ENCODE peak calls at places on chromosomes 12 and 14, in four cellular contexts. Q, T, O and W are unnamed samples.

GRCh38 chr14:93629636-93630035 is 158.6 kb downstream of the PRIMA1 start:
- DNase-seq in Q (no peak), T (no peak), O (no peak), W (no peak)

GRCh38 chr12:49877066-49877465 is 26.6 kb downstream of the FAIM2 start:
- DNase-seq in Q (no peak), T (no peak), O (no peak), W (no peak)

GRCh38 chr12:76698316-76698715 is 65.6 kb upstream of the ZDHHC17 start:
- DNase-seq in Q (no peak), T (no peak), O (no peak), W (no peak)

GRCh38 chr14:51424569-51425251 is 184.7 kb downstream of the TMX1 start:
- DNase-seq in Q (no peak), T (no peak), O (peak; percentile 47), W (peak; percentile 48)

GRCh38 chr14:87430810-87431209 is 562.2 kb downstream of the GALC start:
- DNase-seq in Q (no peak), T (no peak), O (peak; percentile 17), W (no peak)

GRCh38 chr12:28108599-28108998 is 81.7 kb upstream of the CCDC91 start:
- DNase-seq in Q (no peak), T (no peak), O (peak; percentile 89), W (no peak)

GRCh38 chr14:53716521-53716920 is 240.1 kb downstream of the BMP4 start:
- DNase-seq in Q (no peak), T (no peak), O (no peak), W (no peak)

GRCh38 chr12:117662620-117663395 is 301.4 kb upstream of the NOS1 start:
- DNase-seq in Q (no peak), T (no peak), O (no peak), W (no peak)

GRCh38 chr12:129984097-129984496 is 80.3 kb upstream of the TMEM132D start:
- DNase-seq in Q (no peak), T (no peak), O (no peak), W (no peak)

GRCh38 chr12:16555630-16556029 is 50.3 kb downstream of the LMO3 start:
- DNase-seq in Q (no peak), T (no peak), O (no peak), W (no peak)

GRCh38 chr14:54724772-54725325 is 157.9 kb downstream of the SAMD4A start:
- DNase-seq in Q (no peak), T (no peak), O (no peak), W (no peak)

GRCh38 chr12:3515506-3515905 is 24.5 kb downstream of the PRMT8 start:
- DNase-seq in Q (no peak), T (no peak), O (no peak), W (no peak)

GRCh38 chr14:77761205-77761931 is 412 bp upstream of the SNW1 start:
- DNase-seq in Q (peak; percentile 12), T (no peak), O (peak; percentile 24), W (peak; percentile 69)
- TF ChIP-seq CTCF in Q (no peak), T (no peak), O (peak; percentile 4), W (no peak)

GRCh38 chr12:52144512-52145227 is 47.1 kb downstream of the KRT80 start:
- DNase-seq in Q (no peak), T (no peak), O (no peak), W (no peak)
- H3K36me3 ChIP-seq in Q (no peaks in the 10 kb centered on the region), T (no peaks in the 10 kb centered on the region), O (no peaks in the 10 kb centered on the region), W (no peaks in the 10 kb centered on the region)

GRCh38 chr14:103909531-103910261 is 18.6 kb upstream of the TDRD9 start:
- DNase-seq in Q (peak; percentile 31), T (no peak), O (no peak), W (no peak)
- H3K4me3 ChIP-seq in Q (no peak overlapping the region), T (peak overlapping the region; percentile 51), O (peak overlapping the region; percentile 17), W (no peak overlapping the region)

GRCh38 chr14:30754778-30755177 is 119.6 kb upstream of the COCH start:
- DNase-seq in Q (no peak), T (no peak), O (no peak), W (no peak)

GRCh38 chr14:30748343-30748742 is 126.0 kb upstream of the COCH start:
- DNase-seq in Q (no peak), T (no peak), O (no peak), W (no peak)

GRCh38 chr14:30753452-30753851 is 120.9 kb upstream of the COCH start:
- DNase-seq in Q (no peak), T (no peak), O (no peak), W (no peak)

GRCh38 chr14:30756594-30756993 is 117.8 kb upstream of the COCH start:
- DNase-seq in Q (no peak), T (no peak), O (no peak), W (no peak)

GRCh38 chr14:30751646-30752416 is 122.5 kb upstream of the COCH start:
- DNase-seq in Q (no peak), T (no peak), O (no peak), W (no peak)
- TF ChIP-seq CTCF in Q (no peak), T (no peak), O (no peak), W (no peak)

DNA sequence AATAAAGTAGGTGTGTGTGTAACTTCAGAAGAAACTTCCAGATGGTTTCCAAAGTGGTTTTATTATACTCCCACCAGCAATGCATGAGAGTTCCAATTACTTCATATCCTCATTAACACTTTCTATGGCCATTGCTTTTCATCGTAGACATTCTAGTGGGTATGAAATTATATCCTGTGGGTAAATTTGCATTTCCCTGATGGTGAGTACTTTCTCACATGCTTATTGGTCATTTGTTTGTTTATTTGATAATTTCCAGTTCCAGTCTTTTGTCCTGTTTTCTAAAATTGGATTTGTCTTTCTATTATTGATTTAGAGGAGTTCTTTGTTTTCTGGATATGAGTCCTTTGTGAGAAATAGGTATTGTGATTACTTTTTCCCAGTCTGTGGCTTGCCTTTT is 70.9 kb downstream of the PRKCH start:
- DNase-seq in Q (no peak), T (no peak), O (no peak), W (no peak)
- H3K36me3 ChIP-seq in Q (no peaks in the 10 kb centered on the region), T (peaks cover 12% of the 10 kb centered on the region), O (no peaks in the 10 kb centered on the region), W (no peaks in the 10 kb centered on the region)

DNA sequence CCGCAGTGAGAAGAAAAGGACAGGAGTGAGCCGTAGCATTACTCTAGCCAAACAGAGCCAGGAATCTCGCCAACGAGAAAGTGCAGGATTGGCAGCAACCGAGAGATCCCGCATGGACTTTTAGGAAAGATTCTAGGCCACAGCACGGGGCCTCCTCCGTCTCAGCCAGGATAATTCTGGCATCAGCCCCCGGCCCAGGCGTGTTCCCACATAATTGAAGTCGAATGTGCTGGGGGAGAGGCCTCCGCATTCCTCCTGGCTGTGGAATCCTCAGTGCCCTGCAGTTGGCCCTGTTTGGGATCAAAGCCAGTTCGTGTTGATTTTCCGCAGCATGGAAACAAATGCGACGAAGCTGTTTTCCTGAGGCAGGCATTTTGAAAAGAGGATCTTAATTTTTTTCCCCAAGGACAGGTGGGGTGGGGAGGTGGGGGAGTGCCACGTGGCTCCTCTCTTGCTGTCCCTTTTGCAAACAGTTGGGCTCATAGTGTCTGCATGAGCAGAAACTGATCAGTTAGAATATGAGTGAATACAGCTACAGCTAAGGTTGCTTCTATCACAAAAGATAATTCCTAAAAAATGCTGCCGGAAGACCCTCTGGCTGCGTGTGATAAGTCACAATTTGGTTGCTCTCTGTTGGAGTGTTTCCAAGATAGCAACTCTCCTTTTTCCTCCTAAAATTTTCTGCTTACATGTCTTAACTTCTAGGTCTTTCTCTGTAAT is 37.3 kb upstream of the ATXN2 start:
- DNase-seq in Q (peak; percentile 61), T (no peak), O (peak; percentile 76), W (peak; percentile 87)
- H3K4me3 ChIP-seq in Q (no peak overlapping the region), T (no peak overlapping the region), O (no peak overlapping the region), W (no peak overlapping the region)

GRCh38 chr14:100028990-100029677 is 36.1 kb upstream of the EVL start:
- DNase-seq in Q (no peak), T (no peak), O (peak; percentile 67), W (no peak)
- TF ChIP-seq CTCF in Q (no peak), T (no peak), O (no peak), W (no peak)

GRCh38 chr14:99938896-99939295 is 126.3 kb upstream of the EVL start:
- DNase-seq in Q (no peak), T (no peak), O (no peak), W (no peak)

GRCh38 chr14:99943620-99944019 is 121.6 kb upstream of the EVL start:
- DNase-seq in Q (no peak), T (no peak), O (no peak), W (no peak)

GRCh38 chr14:99940064-99940463 is 125.2 kb upstream of the EVL start:
- DNase-seq in Q (no peak), T (no peak), O (no peak), W (no peak)

GRCh38 chr14:99939421-99939820 is 125.8 kb upstream of the EVL start:
- DNase-seq in Q (no peak), T (no peak), O (no peak), W (no peak)

GRCh38 chr14:99941211-99941610 is 124.0 kb upstream of the EVL start:
- DNase-seq in Q (no peak), T (no peak), O (no peak), W (no peak)
- H3K36me3 ChIP-seq in Q (peaks cover 4% of the 10 kb centered on the region), T (no peaks in the 10 kb centered on the region), O (peaks cover 3% of the 10 kb centered on the region), W (no peaks in the 10 kb centered on the region)

DNA sequence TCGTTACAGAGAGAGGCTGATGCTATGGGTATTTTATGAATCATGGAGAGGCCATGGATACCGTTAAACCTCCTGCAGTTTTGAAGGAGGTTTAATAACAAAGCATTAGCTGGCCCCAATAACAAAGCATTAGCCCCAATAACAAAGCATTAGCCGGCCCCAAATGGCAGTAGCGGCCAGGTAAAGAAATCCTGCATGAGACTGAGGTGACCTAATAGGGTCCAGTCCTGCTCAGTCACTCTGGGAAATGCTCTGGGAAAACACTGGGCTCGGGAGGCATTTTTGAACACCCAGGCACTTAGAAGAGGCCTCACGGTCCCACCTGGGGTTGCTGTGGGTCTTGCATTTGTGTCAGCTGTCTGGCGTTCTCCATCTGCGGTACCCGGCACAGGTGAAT is 776 bp upstream of the RIN3 start:
- DNase-seq in Q (no peak), T (no peak), O (no peak), W (no peak)
- H3K4me3 ChIP-seq in Q (no peak overlapping the region), T (peak overlapping the region; percentile 86), O (peak overlapping the region; percentile 75), W (peak overlapping the region; percentile 68)

DNA sequence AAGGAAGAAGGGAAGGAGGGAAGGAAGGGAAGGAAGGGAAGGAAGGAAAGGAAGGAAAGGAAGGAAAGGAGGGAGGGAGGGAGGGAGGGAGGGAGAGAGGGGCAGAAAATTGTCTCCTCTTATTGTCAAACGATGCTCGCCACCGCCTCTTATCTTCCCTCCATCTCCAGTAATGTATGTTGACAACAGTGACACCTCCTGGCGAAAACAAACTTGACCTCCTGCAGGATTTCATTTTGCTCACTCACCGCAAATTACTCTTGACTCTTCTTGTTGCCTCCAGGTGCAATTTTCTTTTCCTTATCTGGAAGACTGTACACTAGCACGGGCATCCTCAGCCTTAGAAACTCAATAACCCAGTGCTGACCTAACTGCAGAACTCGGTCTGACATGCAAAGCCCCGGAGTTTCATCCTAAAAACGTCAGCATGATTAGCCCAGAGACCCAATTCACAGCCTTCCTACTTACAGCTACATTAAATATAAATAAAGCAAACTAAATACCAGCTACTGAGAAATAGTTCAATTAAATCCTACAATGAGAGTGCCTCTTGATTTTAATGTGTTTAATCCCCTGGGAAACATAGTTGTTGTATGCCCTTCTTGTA is 512.4 kb upstream of the TMPO start:
- DNase-seq in Q (peak; percentile 70), T (no peak), O (peak; percentile 1), W (peak; percentile 54)
- TF ChIP-seq CTCF in Q (peak; percentile 56), T (no peak), O (peak; percentile 41), W (no peak)